ENCODE peak calls at places on chromosomes 1 and 21, in six cellular contexts. One of them, this sample, is unnamed.

GRCh38 chr1:161952603-161953172 is 71.0 kb downstream of the OLFML2B start:
- DNase-seq in H9: no peak
- DNase-seq in trophoblast cell: no peak
- DNase-seq in H1: no peak
- DNase-seq in mesenchymal stem cell: peak
- DNase-seq in IMR-90: peak
- DNase-seq in this sample: no peak

GRCh38 chr1:184222561-184223157 is 164.2 kb upstream of the C1orf21 start:
- DNase-seq in trophoblast cell: peak
- DNase-seq in mesenchymal stem cell: peak
- DNase-seq in H9: peak
- DNase-seq in H1: no peak
- DNase-seq in IMR-90: peak
- DNase-seq in this sample: no peak

GRCh38 chr1:67646145-67647035 is 38.6 kb upstream of the GADD45A start:
- DNase-seq in mesenchymal stem cell: peak
- DNase-seq in H1: no peak
- DNase-seq in H9: no peak
- DNase-seq in IMR-90: peak
- DNase-seq in trophoblast cell: no peak
- DNase-seq in this sample: peak

GRCh38 chr1:162929177-162929576 is 68.2 kb upstream of the CCDC190 start:
- DNase-seq in trophoblast cell: no peak
- DNase-seq in H9: no peak
- DNase-seq in H1: no peak
- DNase-seq in mesenchymal stem cell: no peak
- DNase-seq in IMR-90: no peak
- DNase-seq in this sample: no peak

GRCh38 chr1:235160395-235160964 is 570 bp downstream of the RBM34 start:
- DNase-seq in H9: no peak
- DNase-seq in H1: no peak
- DNase-seq in trophoblast cell: no peak
- DNase-seq in mesenchymal stem cell: no peak
- DNase-seq in IMR-90: peak
- DNase-seq in this sample: no peak

GRCh38 chr1:89980605-89981004 is 14.3 kb upstream of the ZNF326 start:
- DNase-seq in trophoblast cell: no peak
- DNase-seq in mesenchymal stem cell: no peak
- DNase-seq in H1: no peak
- DNase-seq in IMR-90: no peak
- DNase-seq in H9: no peak
- DNase-seq in this sample: no peak

GRCh38 chr1:174912243-174912642 is 87.5 kb upstream of the CACYBP start:
- DNase-seq in H1: no peak
- DNase-seq in H9: no peak
- DNase-seq in trophoblast cell: no peak
- DNase-seq in mesenchymal stem cell: no peak
- DNase-seq in IMR-90: no peak
- DNase-seq in this sample: no peak

GRCh38 chr1:64745986-64746940 is 1.4 kb downstream of the RAVER2 start:
- DNase-seq in H9: no peak
- DNase-seq in trophoblast cell: no peak
- DNase-seq in mesenchymal stem cell: no peak
- DNase-seq in H1: no peak
- DNase-seq in IMR-90: peak
- DNase-seq in this sample: no peak

GRCh38 chr21:39363607-39364555 is 15.0 kb upstream of the HMGN1 start:
- DNase-seq in H1: no peak
- DNase-seq in mesenchymal stem cell: no peak
- DNase-seq in H9: no peak
- DNase-seq in IMR-90: peak
- DNase-seq in trophoblast cell: no peak
- DNase-seq in this sample: no peak

GRCh38 chr1:169321539-169321938 is 46.1 kb downstream of the NME7 start:
- DNase-seq in trophoblast cell: no peak
- DNase-seq in IMR-90: peak
- DNase-seq in H1: no peak
- DNase-seq in H9: no peak
- DNase-seq in mesenchymal stem cell: peak
- DNase-seq in this sample: no peak

GRCh38 chr1:155304558-155305063 is 3.4 kb upstream of the PKLR start:
- DNase-seq in H9: no peak
- DNase-seq in mesenchymal stem cell: no peak
- DNase-seq in H1: no peak
- DNase-seq in IMR-90: no peak
- DNase-seq in trophoblast cell: no peak
- DNase-seq in this sample: no peak

GRCh38 chr1:199073166-199073565 is 434.3 kb downstream of the PTPRC start:
- DNase-seq in trophoblast cell: peak
- DNase-seq in H9: no peak
- DNase-seq in H1: no peak
- DNase-seq in IMR-90: no peak
- DNase-seq in mesenchymal stem cell: no peak
- DNase-seq in this sample: no peak

GRCh38 chr1:15764269-15764764 is 5.7 kb downstream of the FBLIM1 start:
- DNase-seq in trophoblast cell: no peak
- DNase-seq in mesenchymal stem cell: no peak
- DNase-seq in H9: no peak
- DNase-seq in H1: no peak
- DNase-seq in IMR-90: no peak
- DNase-seq in this sample: no peak

GRCh38 chr1:214453109-214453722 is 98.2 kb downstream of the PTPN14 start:
- DNase-seq in H9: no peak
- DNase-seq in trophoblast cell: no peak
- DNase-seq in H1: no peak
- DNase-seq in mesenchymal stem cell: no peak
- DNase-seq in IMR-90: peak
- DNase-seq in this sample: no peak

GRCh38 chr1:64901663-64902062 is 64.7 kb downstream of the JAK1 start:
- DNase-seq in trophoblast cell: no peak
- DNase-seq in IMR-90: no peak
- DNase-seq in H1: no peak
- DNase-seq in H9: no peak
- DNase-seq in mesenchymal stem cell: no peak
- DNase-seq in this sample: no peak

GRCh38 chr1:222165625-222166024 is 382.3 kb downstream of the HHIPL2 start:
- DNase-seq in mesenchymal stem cell: no peak
- DNase-seq in IMR-90: no peak
- DNase-seq in H9: no peak
- DNase-seq in trophoblast cell: no peak
- DNase-seq in H1: no peak
- DNase-seq in this sample: no peak

GRCh38 chr1:119771016-119771415 is 2.3 kb upstream of the HMGCS2 start:
- DNase-seq in H9: no peak
- DNase-seq in mesenchymal stem cell: no peak
- DNase-seq in H1: no peak
- DNase-seq in IMR-90: peak
- DNase-seq in trophoblast cell: no peak
- DNase-seq in this sample: no peak

GRCh38 chr1:167548059-167548932 is 5.3 kb downstream of the CREG1 start:
- DNase-seq in mesenchymal stem cell: peak
- DNase-seq in IMR-90: peak
- DNase-seq in trophoblast cell: no peak
- DNase-seq in H1: no peak
- DNase-seq in H9: no peak
- DNase-seq in this sample: no peak

GRCh38 chr1:3460653-3461237 is 6.3 kb downstream of the ARHGEF16 start:
- DNase-seq in mesenchymal stem cell: peak
- DNase-seq in trophoblast cell: peak
- DNase-seq in H9: no peak
- DNase-seq in H1: no peak
- DNase-seq in IMR-90: no peak
- DNase-seq in this sample: no peak

GRCh38 chr1:7663451-7664146 is 107.5 kb upstream of the VAMP3 start:
- DNase-seq in H1: no peak
- DNase-seq in mesenchymal stem cell: no peak
- DNase-seq in trophoblast cell: no peak
- DNase-seq in H9: no peak
- DNase-seq in IMR-90: no peak
- DNase-seq in this sample: no peak

GRCh38 chr1:74317663-74318062 is 82.5 kb downstream of the TNNI3K start:
- DNase-seq in H1: no peak
- DNase-seq in H9: no peak
- DNase-seq in mesenchymal stem cell: no peak
- DNase-seq in trophoblast cell: no peak
- DNase-seq in IMR-90: no peak
- DNase-seq in this sample: no peak

GRCh38 chr1:230684146-230684545 is 29.8 kb downstream of the AGT start:
- DNase-seq in trophoblast cell: peak
- DNase-seq in mesenchymal stem cell: no peak
- DNase-seq in H1: no peak
- DNase-seq in IMR-90: no peak
- DNase-seq in H9: no peak
- DNase-seq in this sample: no peak

GRCh38 chr1:43232482-43232881 is 37.3 kb upstream of the TMEM125 start:
- DNase-seq in H9: no peak
- DNase-seq in mesenchymal stem cell: no peak
- DNase-seq in IMR-90: no peak
- DNase-seq in H1: no peak
- DNase-seq in trophoblast cell: no peak
- DNase-seq in this sample: no peak

GRCh38 chr1:43233631-43234030 is 36.2 kb upstream of the TMEM125 start:
- DNase-seq in mesenchymal stem cell: no peak
- DNase-seq in IMR-90: no peak
- DNase-seq in H9: no peak
- DNase-seq in H1: no peak
- DNase-seq in trophoblast cell: no peak
- DNase-seq in this sample: no peak

GRCh38 chr1:43229831-43230780 is 39.7 kb upstream of the TMEM125 start:
- DNase-seq in IMR-90: peak
- DNase-seq in mesenchymal stem cell: peak
- DNase-seq in trophoblast cell: no peak
- DNase-seq in H9: no peak
- DNase-seq in H1: no peak
- DNase-seq in this sample: no peak

GRCh38 chr1:43234267-43234666 is 35.5 kb upstream of the TMEM125 start:
- DNase-seq in trophoblast cell: no peak
- DNase-seq in H9: no peak
- DNase-seq in H1: no peak
- DNase-seq in mesenchymal stem cell: no peak
- DNase-seq in IMR-90: no peak
- DNase-seq in this sample: no peak

GRCh38 chr1:43232071-43232470 is 37.7 kb upstream of the TMEM125 start:
- DNase-seq in IMR-90: peak
- DNase-seq in mesenchymal stem cell: peak
- DNase-seq in H1: no peak
- DNase-seq in trophoblast cell: peak
- DNase-seq in H9: no peak
- DNase-seq in this sample: no peak
- H2AFZ ChIP-seq in IMR-90: peak
- H2AFZ ChIP-seq in mesenchymal stem cell: no peak
- H2AFZ ChIP-seq in H1: no peak
- H2AFZ ChIP-seq in trophoblast cell: no peak
- H2AFZ ChIP-seq in H9: no peak
- H2AFZ ChIP-seq in this sample: no peak

DNA sequence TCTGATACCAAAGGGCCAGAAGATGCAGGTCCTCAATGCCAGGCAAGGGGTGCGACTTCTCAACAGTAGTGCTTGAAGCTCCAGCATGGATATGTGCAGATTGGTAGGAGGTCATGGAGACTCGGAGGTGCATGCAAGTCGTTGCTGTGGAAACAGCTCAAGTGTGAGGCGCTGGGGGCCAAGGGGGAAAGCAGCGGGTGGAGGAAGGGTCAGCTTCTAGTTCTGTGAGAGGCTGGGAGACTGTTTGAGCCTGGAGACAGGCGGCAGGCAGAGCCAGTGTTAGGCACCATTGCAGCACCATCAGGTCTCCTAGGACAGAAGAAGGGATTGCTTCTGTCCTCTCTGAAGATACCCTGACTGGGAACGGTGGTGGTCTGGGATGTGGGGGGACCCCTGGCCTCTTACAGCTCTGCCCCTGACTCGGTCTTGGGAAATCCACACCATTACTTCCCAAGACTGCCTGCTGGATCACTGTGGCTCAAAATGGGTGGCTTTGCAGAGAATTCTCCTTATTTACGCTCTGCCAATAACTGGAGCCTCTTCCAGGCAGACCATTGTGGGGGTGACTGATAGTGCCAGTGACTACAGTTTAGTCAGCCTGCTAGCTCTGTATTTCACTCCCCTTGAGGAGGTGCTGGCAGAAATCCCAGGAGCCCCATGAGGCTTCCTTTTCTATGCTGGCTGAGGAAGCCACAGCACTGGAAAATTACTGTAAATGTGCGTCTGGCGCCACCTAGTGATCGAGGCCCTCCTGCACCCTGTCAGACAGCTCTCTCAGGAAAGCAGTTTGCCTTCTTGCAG is 46.3 kb upstream of the VANGL1 start:
- DNase-seq in H1: peak
- DNase-seq in mesenchymal stem cell: peak
- DNase-seq in IMR-90: peak
- DNase-seq in H9: peak
- DNase-seq in trophoblast cell: peak
- DNase-seq in this sample: peak
- H2AK5ac ChIP-seq in H1: no peak
- H2AK5ac ChIP-seq in mesenchymal stem cell: peak
- H2AK5ac ChIP-seq in IMR-90: peak
- H2AK5ac ChIP-seq in H9: no peak
- H2AK5ac ChIP-seq in trophoblast cell: peak
- H2AK5ac ChIP-seq in this sample: no peak

GRCh38 chr21:24444736-24445135 is 1162.5 kb downstream of the MRPL39 start:
- DNase-seq in trophoblast cell: no peak
- DNase-seq in IMR-90: no peak
- DNase-seq in H9: no peak
- DNase-seq in mesenchymal stem cell: no peak
- DNase-seq in H1: no peak
- DNase-seq in this sample: no peak

GRCh38 chr21:24445517-24445916 is 1161.8 kb downstream of the MRPL39 start:
- DNase-seq in mesenchymal stem cell: no peak
- DNase-seq in IMR-90: no peak
- DNase-seq in H9: no peak
- DNase-seq in H1: no peak
- DNase-seq in trophoblast cell: no peak
- DNase-seq in this sample: no peak

DNA sequence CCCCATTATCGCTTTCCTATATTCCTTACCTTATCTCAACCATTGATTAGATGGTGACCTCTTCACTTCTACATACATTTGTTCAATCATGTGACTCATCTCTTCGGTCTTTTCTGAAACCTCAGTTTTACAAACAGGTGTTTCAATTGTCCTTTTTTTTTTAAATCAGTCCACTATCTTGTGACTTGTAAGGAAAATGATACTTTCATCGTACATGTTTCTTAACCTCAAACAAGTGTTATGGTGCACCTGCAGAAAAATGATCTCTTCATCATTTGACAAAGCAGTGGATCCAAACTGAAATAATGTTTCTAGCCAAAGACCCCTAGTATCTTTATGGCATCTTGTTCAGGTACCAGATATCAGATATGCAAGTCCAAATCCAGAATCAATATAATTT is 1157.2 kb downstream of the MRPL39 start:
- DNase-seq in H1: no peak
- DNase-seq in H9: no peak
- DNase-seq in trophoblast cell: no peak
- DNase-seq in mesenchymal stem cell: no peak
- DNase-seq in IMR-90: no peak
- DNase-seq in this sample: no peak
- H2BK120ac ChIP-seq in H1: no peak
- H2BK120ac ChIP-seq in H9: no peak
- H2BK120ac ChIP-seq in trophoblast cell: no peak
- H2BK120ac ChIP-seq in mesenchymal stem cell: no peak
- H2BK120ac ChIP-seq in IMR-90: no peak
- H2BK120ac ChIP-seq in this sample: no peak

DNA sequence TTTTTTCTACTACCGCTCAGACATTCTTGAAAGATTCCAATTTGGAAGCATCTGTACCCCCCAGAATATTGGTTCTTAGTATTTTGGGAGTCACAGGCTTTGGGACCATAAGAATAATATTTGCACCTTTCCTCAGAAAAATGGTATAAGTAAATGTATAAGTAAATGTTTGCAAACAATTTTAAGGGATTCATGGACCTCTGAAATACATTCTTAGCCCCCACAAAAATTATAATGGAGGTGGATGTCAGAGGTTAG is 715 bp downstream of the SRP9 start:
- DNase-seq in H1: no peak
- DNase-seq in H9: no peak
- DNase-seq in mesenchymal stem cell: no peak
- DNase-seq in IMR-90: no peak
- DNase-seq in trophoblast cell: no peak
- DNase-seq in this sample: no peak
- H2AFZ ChIP-seq in H1: no peak
- H2AFZ ChIP-seq in H9: no peak
- H2AFZ ChIP-seq in mesenchymal stem cell: no peak
- H2AFZ ChIP-seq in IMR-90: no peak
- H2AFZ ChIP-seq in trophoblast cell: no peak
- H2AFZ ChIP-seq in this sample: peak